ENCODE peak calls at places on chromosomes 13 and 19, in nine cellular contexts. V is body of pancreas; S is activated CD8-positive, alpha-beta T cell treated with anti-CD3 and anti-CD28 coated beads, Interleukin-2, amount 10 ng/mL, durations not matched to agents 7 days and 5 days; H is A172; N is NCI-H2081; P is NCI-H510A treated with DMSO at 0.1 percent for 48 hours; A is astrocyte of the spinal cord; O is NCI-H1930; J is pancreas. W is an unnamed sample.

GRCh38 chr13:76512676-76513277 is 373.4 kb downstream of the KCTD12 start:
- DNase-seq in V (no peak), S (no peak), H (peak), N (no peak), P (peak), A (peak), O (peak), J (no peak), W (no peak)

GRCh38 chr13:37192986-37193385 is 87.5 kb upstream of the CSNK1A1L start:
- DNase-seq in V (no peak), S (no peak), H (no peak), N (no peak), P (no peak), A (peak), O (no peak), J (no peak), W (no peak)

GRCh38 chr13:43783820-43784219 is 3.0 kb downstream of the ENOX1 start:
- DNase-seq in V (no peak), S (no peak), H (no peak), N (peak), P (peak), A (peak), O (peak), J (no peak), W (peak)

GRCh38 chr13:104057851-104058250 is 991.6 kb upstream of the SLC10A2 start:
- DNase-seq in V (no peak), S (no peak), H (peak), N (no peak), P (no peak), A (peak), O (no peak), J (no peak), W (no peak)

GRCh38 chr19:56189785-56190184 is 7.8 kb downstream of the ZSCAN5B start:
- DNase-seq in V (no peak), S (no peak), H (no peak), N (no peak), P (no peak), A (no peak), O (no peak), J (no peak), W (no peak)

GRCh38 chr13:110187501-110188161 is 119.3 kb downstream of the COL4A1 start:
- DNase-seq in V (peak), S (no peak), H (peak), N (no peak), P (no peak), A (peak), O (no peak), J (peak), W (no peak)

GRCh38 chr13:26440111-26440510 is 117.4 kb upstream of the WASF3 start:
- DNase-seq in V (no peak), S (no peak), H (no peak), N (no peak), P (no peak), A (no peak), O (no peak), J (no peak), W (no peak)

GRCh38 chr13:27304099-27304498 is 33.5 kb downstream of the RASL11A start:
- DNase-seq in V (no peak), S (no peak), H (no peak), N (no peak), P (no peak), A (no peak), O (no peak), J (no peak), W (no peak)

GRCh38 chr19:47229674-47230121 is 1.3 kb downstream of the BBC3 start:
- DNase-seq in V (no peak), S (peak), H (no peak), N (no peak), P (no peak), A (peak), O (no peak), J (no peak), W (peak)

GRCh38 chr19:54266133-54266532 is 9.1 kb upstream of the LILRB5 start:
- DNase-seq in V (peak), S (peak), H (peak), N (peak), P (peak), A (peak), O (peak), J (peak), W (peak)

GRCh38 chr19:15372891-15373301 is 6.7 kb downstream of the AKAP8 start:
- DNase-seq in V (no peak), S (no peak), H (no peak), N (no peak), P (no peak), A (no peak), O (no peak), J (no peak), W (no peak)

GRCh38 chr13:74758188-74758587 is 624.0 kb upstream of the KLF12 start:
- DNase-seq in V (no peak), S (no peak), H (no peak), N (no peak), P (no peak), A (no peak), O (no peak), J (no peak), W (no peak)

GRCh38 chr19:29711584-29712132 is 3.4 kb downstream of the C19orf12 start:
- DNase-seq in V (no peak), S (peak), H (no peak), N (no peak), P (no peak), A (no peak), O (no peak), J (no peak), W (no peak)

GRCh38 chr19:41945135-41945766 is 13.9 kb downstream of the RABAC1 start:
- DNase-seq in V (no peak), S (peak), H (no peak), N (no peak), P (no peak), A (no peak), O (no peak), J (no peak), W (no peak)

GRCh38 chr19:47697863-47698609 is 15.2 kb upstream of the EHD2 start:
- DNase-seq in V (peak), S (peak), H (peak), N (peak), P (peak), A (peak), O (peak), J (peak), W (peak)